ENCODE peak calls at places on chromosomes 16 and 17, in six cellular contexts. One of them, this sample, is unnamed.
A peak's percentile ranks its signal among the peaks of the same experiment; 100 is the strongest.

GRCh38 chr17:5282639-5283217 is 644 bp downstream of the RABEP1 start:
- DNase-seq in mesendoderm: peak; percentile 39
- DNase-seq in neuronal stem cell: no peak
- DNase-seq in IMR-90: no peak
- DNase-seq in H9: no peak
- DNase-seq in H1: no peak
- DNase-seq in this sample: peak; percentile 45

GRCh38 chr16:70661534-70661917 is 15.2 kb downstream of the IL34 start:
- DNase-seq in mesendoderm: no peak
- DNase-seq in neuronal stem cell: no peak
- DNase-seq in IMR-90: no peak
- DNase-seq in H9: no peak
- DNase-seq in H1: no peak
- DNase-seq in this sample: no peak

GRCh38 chr17:35051183-35051578 is 12.3 kb downstream of the RFFL start:
- DNase-seq in mesendoderm: no peak
- DNase-seq in neuronal stem cell: no peak
- DNase-seq in IMR-90: no peak
- DNase-seq in H9: no peak
- DNase-seq in H1: no peak
- DNase-seq in this sample: peak; percentile 55

GRCh38 chr16:58121132-58121531 is 8.0 kb downstream of the CFAP20 start:
- DNase-seq in mesendoderm: no peak
- DNase-seq in neuronal stem cell: no peak
- DNase-seq in IMR-90: no peak
- DNase-seq in H9: no peak
- DNase-seq in H1: no peak
- DNase-seq in this sample: no peak

GRCh38 chr17:50884354-50885311 is 18.5 kb upstream of the TOB1 start:
- DNase-seq in mesendoderm: peak; percentile 94
- DNase-seq in neuronal stem cell: no peak
- DNase-seq in IMR-90: no peak
- DNase-seq in H9: peak; percentile 32
- DNase-seq in H1: no peak
- DNase-seq in this sample: no peak

GRCh38 chr17:5467416-5467815 is 1.4 kb downstream of the DHX33 start:
- DNase-seq in mesendoderm: no peak
- DNase-seq in neuronal stem cell: no peak
- DNase-seq in IMR-90: no peak
- DNase-seq in H9: no peak
- DNase-seq in H1: no peak
- DNase-seq in this sample: no peak

GRCh38 chr17:41103896-41104295 is 1.3 kb upstream of the KRTAP4-9 start:
- DNase-seq in mesendoderm: no peak
- DNase-seq in neuronal stem cell: no peak
- DNase-seq in IMR-90: peak; percentile 34
- DNase-seq in H9: no peak
- DNase-seq in H1: no peak
- DNase-seq in this sample: peak; percentile 13

GRCh38 chr16:24626251-24626650 is 86.9 kb downstream of the RBBP6 start:
- DNase-seq in mesendoderm: no peak
- DNase-seq in neuronal stem cell: no peak
- DNase-seq in IMR-90: peak; percentile 67
- DNase-seq in H9: no peak
- DNase-seq in H1: no peak
- DNase-seq in this sample: peak; percentile 40

GRCh38 chr16:85819711-85820110 is 20.2 kb downstream of the COX4I1 start:
- DNase-seq in mesendoderm: no peak
- DNase-seq in neuronal stem cell: no peak
- DNase-seq in IMR-90: no peak
- DNase-seq in H9: no peak
- DNase-seq in H1: no peak
- DNase-seq in this sample: no peak

GRCh38 chr17:82598256-82599011 is 49.8 kb downstream of the WDR45B start:
- DNase-seq in mesendoderm: no peak
- DNase-seq in neuronal stem cell: no peak
- DNase-seq in IMR-90: peak; percentile 56
- DNase-seq in H9: no peak
- DNase-seq in H1: no peak
- DNase-seq in this sample: peak; percentile 42

GRCh38 chr17:31269597-31269996 is 27.4 kb downstream of the OMG start:
- DNase-seq in mesendoderm: peak; percentile 96
- DNase-seq in neuronal stem cell: no peak
- DNase-seq in IMR-90: peak; percentile 97
- DNase-seq in H9: peak; percentile 65
- DNase-seq in H1: no peak
- DNase-seq in this sample: peak; percentile 97

GRCh38 chr17:9824797-9825338 is 856 bp upstream of the GLP2R start:
- DNase-seq in mesendoderm: no peak
- DNase-seq in neuronal stem cell: no peak
- DNase-seq in IMR-90: no peak
- DNase-seq in H9: no peak
- DNase-seq in H1: no peak
- DNase-seq in this sample: no peak

GRCh38 chr16:85126731-85127662 is 14.7 kb upstream of the CIBAR2 start:
- DNase-seq in mesendoderm: peak; percentile 37
- DNase-seq in neuronal stem cell: peak; percentile 48
- DNase-seq in IMR-90: peak; percentile 93
- DNase-seq in H9: no peak
- DNase-seq in H1: peak; percentile 66
- DNase-seq in this sample: peak; percentile 89

GRCh38 chr16:57091200-57091989 is 988 bp upstream of the CPNE2 start:
- DNase-seq in mesendoderm: peak; percentile 90
- DNase-seq in neuronal stem cell: no peak
- DNase-seq in IMR-90: peak; percentile 53
- DNase-seq in H9: peak; percentile 76
- DNase-seq in H1: peak; percentile 81
- DNase-seq in this sample: peak; percentile 78

GRCh38 chr17:77645441-77646430 is 312.8 kb upstream of the TNRC6C start:
- DNase-seq in mesendoderm: peak; percentile 50
- DNase-seq in neuronal stem cell: no peak
- DNase-seq in IMR-90: no peak
- DNase-seq in H9: peak; percentile 25
- DNase-seq in H1: no peak
- DNase-seq in this sample: no peak

GRCh38 chr16:82137819-82138177 is 32.2 kb downstream of the MPHOSPH6 start:
- DNase-seq in mesendoderm: no peak
- DNase-seq in neuronal stem cell: no peak
- DNase-seq in IMR-90: no peak
- DNase-seq in H9: no peak
- DNase-seq in H1: no peak
- DNase-seq in this sample: no peak

GRCh38 chr16:82135844-82136243 is 34.2 kb downstream of the MPHOSPH6 start:
- DNase-seq in mesendoderm: no peak
- DNase-seq in neuronal stem cell: no peak
- DNase-seq in IMR-90: no peak
- DNase-seq in H9: no peak
- DNase-seq in H1: no peak
- DNase-seq in this sample: no peak

GRCh38 chr16:82138478-82139285 is 31.3 kb downstream of the MPHOSPH6 start:
- DNase-seq in mesendoderm: no peak
- DNase-seq in neuronal stem cell: no peak
- DNase-seq in IMR-90: no peak
- DNase-seq in H9: no peak
- DNase-seq in H1: no peak
- DNase-seq in this sample: no peak

GRCh38 chr16:82134884-82135283 is 35.1 kb downstream of the MPHOSPH6 start:
- DNase-seq in mesendoderm: no peak
- DNase-seq in neuronal stem cell: no peak
- DNase-seq in IMR-90: no peak
- DNase-seq in H9: no peak
- DNase-seq in H1: no peak
- DNase-seq in this sample: no peak

GRCh38 chr16:82136956-82137818 is 32.8 kb downstream of the MPHOSPH6 start:
- DNase-seq in mesendoderm: no peak
- DNase-seq in neuronal stem cell: no peak
- DNase-seq in IMR-90: no peak
- DNase-seq in H9: no peak
- DNase-seq in H1: no peak
- DNase-seq in this sample: no peak
- H2BK15ac ChIP-seq in mesendoderm: no peak overlapping the region
- H2BK15ac ChIP-seq in neuronal stem cell: no peak overlapping the region
- H2BK15ac ChIP-seq in IMR-90: no peak overlapping the region
- H2BK15ac ChIP-seq in H9: no peak overlapping the region
- H2BK15ac ChIP-seq in H1: no peak overlapping the region
- H2BK15ac ChIP-seq in this sample: no peak overlapping the region

GRCh38 chr16:81994485-81994884 is 16.8 kb downstream of the SDR42E1 start:
- DNase-seq in mesendoderm: peak; percentile 37
- DNase-seq in neuronal stem cell: no peak
- DNase-seq in IMR-90: no peak
- DNase-seq in H9: no peak
- DNase-seq in H1: no peak
- DNase-seq in this sample: no peak

GRCh38 chr16:81997738-81998137 is 13.5 kb downstream of the SDR42E1 start:
- DNase-seq in mesendoderm: no peak
- DNase-seq in neuronal stem cell: no peak
- DNase-seq in IMR-90: peak; percentile 81
- DNase-seq in H9: no peak
- DNase-seq in H1: no peak
- DNase-seq in this sample: peak; percentile 94

GRCh38 chr16:81996664-81997529 is 14.4 kb downstream of the SDR42E1 start:
- DNase-seq in mesendoderm: peak; percentile 75
- DNase-seq in neuronal stem cell: no peak
- DNase-seq in IMR-90: peak; percentile 57
- DNase-seq in H9: no peak
- DNase-seq in H1: no peak
- DNase-seq in this sample: peak; percentile 85

GRCh38 chr16:81995651-81996050 is 15.6 kb downstream of the SDR42E1 start:
- DNase-seq in mesendoderm: no peak
- DNase-seq in neuronal stem cell: no peak
- DNase-seq in IMR-90: peak; percentile 36
- DNase-seq in H9: no peak
- DNase-seq in H1: no peak
- DNase-seq in this sample: peak; percentile 43
- H2BK15ac ChIP-seq in mesendoderm: no peak overlapping the region
- H2BK15ac ChIP-seq in neuronal stem cell: no peak overlapping the region
- H2BK15ac ChIP-seq in IMR-90: no peak overlapping the region
- H2BK15ac ChIP-seq in H9: no peak overlapping the region
- H2BK15ac ChIP-seq in H1: no peak overlapping the region
- H2BK15ac ChIP-seq in this sample: no peak overlapping the region

GRCh38 chr16:53664724-53665345 is 38.8 kb downstream of the RPGRIP1L start:
- DNase-seq in mesendoderm: no peak
- DNase-seq in neuronal stem cell: no peak
- DNase-seq in IMR-90: peak; percentile 84
- DNase-seq in H9: no peak
- DNase-seq in H1: no peak
- DNase-seq in this sample: peak; percentile 47

GRCh38 chr16:53672461-53672860 is 31.2 kb downstream of the RPGRIP1L start:
- DNase-seq in mesendoderm: no peak
- DNase-seq in neuronal stem cell: no peak
- DNase-seq in IMR-90: no peak
- DNase-seq in H9: no peak
- DNase-seq in H1: no peak
- DNase-seq in this sample: no peak

GRCh38 chr16:53668869-53669268 is 34.8 kb downstream of the RPGRIP1L start:
- DNase-seq in mesendoderm: no peak
- DNase-seq in neuronal stem cell: no peak
- DNase-seq in IMR-90: no peak
- DNase-seq in H9: no peak
- DNase-seq in H1: no peak
- DNase-seq in this sample: no peak

DNA sequence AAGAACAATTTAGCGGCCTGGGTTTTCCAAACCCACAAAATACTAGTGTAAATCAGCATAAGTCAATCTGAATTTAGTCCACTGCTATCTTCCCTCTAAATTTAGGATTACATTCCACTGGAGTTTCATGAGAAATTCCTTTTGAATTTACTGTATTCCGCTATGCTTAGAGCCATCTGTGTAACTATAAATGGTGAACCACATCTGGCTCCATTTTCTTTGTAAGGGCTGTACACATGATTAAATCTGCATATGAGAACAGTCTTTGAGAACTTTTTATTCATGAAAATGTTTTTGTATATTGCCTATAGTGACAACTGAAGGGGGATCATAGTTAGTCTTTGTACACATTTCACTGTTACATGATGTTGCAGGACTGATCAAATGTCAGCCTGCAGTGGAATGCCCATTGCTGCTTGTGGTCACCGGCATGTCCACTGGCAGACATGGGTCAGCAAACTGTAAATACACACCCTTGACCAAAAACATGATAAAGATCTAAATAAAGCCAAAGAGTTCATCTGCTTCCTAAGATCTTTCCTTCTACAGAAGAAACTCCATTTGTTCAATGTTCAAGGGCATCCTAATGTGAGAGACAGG is 36.7 kb downstream of the RPGRIP1L start:
- DNase-seq in mesendoderm: no peak
- DNase-seq in neuronal stem cell: no peak
- DNase-seq in IMR-90: no peak
- DNase-seq in H9: no peak
- DNase-seq in H1: no peak
- DNase-seq in this sample: no peak
- H2BK15ac ChIP-seq in mesendoderm: no peak overlapping the region
- H2BK15ac ChIP-seq in neuronal stem cell: no peak overlapping the region
- H2BK15ac ChIP-seq in IMR-90: no peak overlapping the region
- H2BK15ac ChIP-seq in H9: no peak overlapping the region
- H2BK15ac ChIP-seq in H1: no peak overlapping the region
- H2BK15ac ChIP-seq in this sample: no peak overlapping the region

DNA sequence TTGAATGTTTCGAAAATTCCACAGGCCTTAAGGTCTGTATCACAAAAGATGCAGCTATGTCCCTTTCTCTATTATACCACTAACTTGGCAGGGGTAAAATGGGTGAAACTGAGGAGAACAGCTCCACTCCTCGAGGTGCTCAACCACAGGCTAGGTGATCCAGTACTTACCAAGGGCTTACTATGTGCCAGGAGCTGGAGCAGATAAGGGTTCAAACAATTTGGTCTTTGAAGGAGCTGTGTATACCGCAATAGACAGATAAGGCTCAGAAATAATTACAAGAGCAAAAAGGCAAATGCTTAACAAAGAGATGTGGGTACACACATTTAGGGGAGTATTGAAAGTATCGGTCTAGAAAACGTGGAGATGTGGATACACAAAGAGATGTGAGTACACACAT is 1.5 kb downstream of the XPO6 start:
- DNase-seq in mesendoderm: no peak
- DNase-seq in neuronal stem cell: no peak
- DNase-seq in IMR-90: no peak
- DNase-seq in H9: no peak
- DNase-seq in H1: no peak
- DNase-seq in this sample: no peak
- H2BK15ac ChIP-seq in mesendoderm: no peak overlapping the region
- H2BK15ac ChIP-seq in neuronal stem cell: no peak overlapping the region
- H2BK15ac ChIP-seq in IMR-90: no peak overlapping the region
- H2BK15ac ChIP-seq in H9: no peak overlapping the region
- H2BK15ac ChIP-seq in H1: no peak overlapping the region
- H2BK15ac ChIP-seq in this sample: no peak overlapping the region

GRCh38 chr16:83676056-83676455 is 131.7 kb upstream of the HSBP1 start:
- DNase-seq in mesendoderm: no peak
- DNase-seq in neuronal stem cell: no peak
- DNase-seq in IMR-90: no peak
- DNase-seq in H9: no peak
- DNase-seq in H1: no peak
- DNase-seq in this sample: no peak
- H2BK15ac ChIP-seq in mesendoderm: no peak overlapping the region
- H2BK15ac ChIP-seq in neuronal stem cell: no peak overlapping the region
- H2BK15ac ChIP-seq in IMR-90: no peak overlapping the region
- H2BK15ac ChIP-seq in H9: no peak overlapping the region
- H2BK15ac ChIP-seq in H1: peak overlapping the region; percentile 11
- H2BK15ac ChIP-seq in this sample: no peak overlapping the region